ENCODE peak calls at places on chromosome 19, in four cellular contexts. One of them, this sample, is unnamed.

GRCh38 chr19:56266060-56266459 is 6.5 kb upstream of the EDDM13 start:
- DNase-seq in cardiac muscle cell: no peak
- DNase-seq in AG04450: no peak
- DNase-seq in fibroblast of lung: no peak
- DNase-seq in this sample: no peak

GRCh38 chr19:55486971-55487883 is 1.0 kb upstream of the SSC5D start:
- DNase-seq in cardiac muscle cell: peak; percentile 70
- DNase-seq in AG04450: peak; percentile 92
- DNase-seq in fibroblast of lung: peak; percentile 98
- DNase-seq in this sample: peak; percentile 82

GRCh38 chr19:10228925-10229324 is 2.2 kb downstream of the S1PR2 start:
- DNase-seq in cardiac muscle cell: peak; percentile 44
- DNase-seq in AG04450: no peak
- DNase-seq in fibroblast of lung: peak; percentile 80
- DNase-seq in this sample: no peak

GRCh38 chr19:6533000-6533328 is 2.1 kb downstream of the TNFSF9 start:
- DNase-seq in cardiac muscle cell: no peak
- DNase-seq in AG04450: no peak
- DNase-seq in fibroblast of lung: no peak
- DNase-seq in this sample: no peak

GRCh38 chr19:49635530-49636229 is 4.3 kb downstream of the RRAS start:
- DNase-seq in cardiac muscle cell: no peak
- DNase-seq in AG04450: no peak
- DNase-seq in fibroblast of lung: no peak
- DNase-seq in this sample: no peak

GRCh38 chr19:51317381-51317780 is 5.9 kb downstream of the IGLON5 start:
- DNase-seq in cardiac muscle cell: no peak
- DNase-seq in AG04450: no peak
- DNase-seq in fibroblast of lung: no peak
- DNase-seq in this sample: no peak

GRCh38 chr19:28422791-28423650 is 789.9 kb downstream of the UQCRFS1 start:
- DNase-seq in cardiac muscle cell: no peak
- DNase-seq in AG04450: no peak
- DNase-seq in fibroblast of lung: no peak
- DNase-seq in this sample: no peak

GRCh38 chr19:17348700-17349099 is 11.3 kb downstream of the GTPBP3 start:
- DNase-seq in cardiac muscle cell: no peak
- DNase-seq in AG04450: no peak
- DNase-seq in fibroblast of lung: peak; percentile 45
- DNase-seq in this sample: no peak

GRCh38 chr19:55062735-55063491 is at the start of gene RDH13:
- DNase-seq in cardiac muscle cell: peak; percentile 98
- DNase-seq in AG04450: peak; percentile 86
- DNase-seq in fibroblast of lung: peak; percentile 96
- DNase-seq in this sample: peak; percentile 62

GRCh38 chr19:58543826-58544590 is at the start of gene TRIM28:
- DNase-seq in cardiac muscle cell: peak; percentile 98
- DNase-seq in AG04450: peak; percentile 99
- DNase-seq in fibroblast of lung: peak; percentile 99
- DNase-seq in this sample: peak; percentile 97

GRCh38 chr19:5961969-5962945 is 15.7 kb downstream of the RANBP3 start:
- DNase-seq in cardiac muscle cell: peak; percentile 42
- DNase-seq in AG04450: no peak
- DNase-seq in fibroblast of lung: peak; percentile 69
- DNase-seq in this sample: no peak

GRCh38 chr19:19064811-19065745 is 1.3 kb downstream of the SLC25A42 start:
- DNase-seq in cardiac muscle cell: peak; percentile 28
- DNase-seq in AG04450: no peak
- DNase-seq in fibroblast of lung: no peak
- DNase-seq in this sample: no peak

GRCh38 chr19:708154-709141 is at the start of gene PALM:
- DNase-seq in cardiac muscle cell: peak; percentile 81
- DNase-seq in AG04450: no peak
- DNase-seq in fibroblast of lung: no peak
- DNase-seq in this sample: no peak

GRCh38 chr19:711224-711623 is 2.5 kb downstream of the PALM start:
- DNase-seq in cardiac muscle cell: no peak
- DNase-seq in AG04450: no peak
- DNase-seq in fibroblast of lung: no peak
- DNase-seq in this sample: no peak

GRCh38 chr19:709196-709964 is 645 bp downstream of the PALM start:
- DNase-seq in cardiac muscle cell: peak; percentile 45
- DNase-seq in AG04450: no peak
- DNase-seq in fibroblast of lung: no peak
- DNase-seq in this sample: no peak

GRCh38 chr19:710767-711166 is 2.0 kb downstream of the PALM start:
- DNase-seq in cardiac muscle cell: no peak
- DNase-seq in AG04450: no peak
- DNase-seq in fibroblast of lung: no peak
- DNase-seq in this sample: no peak

GRCh38 chr19:709965-710714 is 1.4 kb downstream of the PALM start:
- DNase-seq in cardiac muscle cell: no peak
- DNase-seq in AG04450: no peak
- DNase-seq in fibroblast of lung: no peak
- DNase-seq in this sample: no peak
- H3K27me3 ChIP-seq in cardiac muscle cell: no peaks in the 10 kb centered on the region
- H3K27me3 ChIP-seq in AG04450: peaks cover 17% of the 10 kb centered on the region
- H3K27me3 ChIP-seq in fibroblast of lung: peaks cover 16% of the 10 kb centered on the region
- H3K27me3 ChIP-seq in this sample: peaks cover 12% of the 10 kb centered on the region

GRCh38 chr19:15173746-15174404 is 26.9 kb downstream of the NOTCH3 start:
- DNase-seq in cardiac muscle cell: no peak
- DNase-seq in AG04450: no peak
- DNase-seq in fibroblast of lung: peak; percentile 25
- DNase-seq in this sample: no peak
- TF ChIP-seq CTCF in cardiac muscle cell: peak; percentile 23
- TF ChIP-seq CTCF in AG04450: peak; percentile 33
- TF ChIP-seq CTCF in fibroblast of lung: peak; percentile 14
- TF ChIP-seq CTCF in this sample: peak; percentile 18

DNA sequence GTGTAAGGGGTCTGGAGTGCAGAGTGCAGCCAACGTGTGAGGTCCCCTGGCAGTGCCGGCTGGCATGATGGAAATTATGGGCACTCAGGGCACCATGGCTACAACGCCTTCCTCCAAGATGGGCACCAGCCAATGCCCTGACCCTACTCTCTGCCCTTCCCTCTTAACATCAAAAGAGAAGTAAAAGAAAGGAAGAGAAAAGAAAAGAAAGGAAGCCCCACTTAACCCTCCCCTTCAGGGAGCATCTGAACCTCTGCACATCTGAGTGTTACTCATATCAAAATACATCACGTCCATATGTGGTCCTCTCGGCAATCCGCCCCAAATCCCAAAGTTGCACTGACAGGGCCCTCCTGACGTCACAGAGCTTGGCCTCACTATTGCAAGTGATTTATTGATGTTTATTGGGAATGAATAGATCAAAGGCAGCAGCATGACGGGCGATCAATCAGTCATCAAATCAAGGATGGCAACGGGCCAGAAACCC is 1.4 kb downstream of the TSHZ3 start:
- DNase-seq in cardiac muscle cell: no peak
- DNase-seq in AG04450: no peak
- DNase-seq in fibroblast of lung: peak; percentile 89
- DNase-seq in this sample: no peak
- H3K4me3 ChIP-seq in cardiac muscle cell: peak overlapping the region; percentile 93
- H3K4me3 ChIP-seq in AG04450: peak overlapping the region; percentile 88
- H3K4me3 ChIP-seq in fibroblast of lung: peak overlapping the region; percentile 91
- H3K4me3 ChIP-seq in this sample: peak overlapping the region; percentile 85

GRCh38 chr19:33558846-33559245 is 37.3 kb upstream of the PEPD start:
- DNase-seq in cardiac muscle cell: no peak
- DNase-seq in AG04450: no peak
- DNase-seq in fibroblast of lung: no peak
- DNase-seq in this sample: no peak
- H3K27me3 ChIP-seq in cardiac muscle cell: no peaks in the 10 kb centered on the region
- H3K27me3 ChIP-seq in AG04450: no peaks in the 10 kb centered on the region
- H3K27me3 ChIP-seq in fibroblast of lung: no peaks in the 10 kb centered on the region
- H3K27me3 ChIP-seq in this sample: no peaks in the 10 kb centered on the region

GRCh38 chr19:16206046-16206605 is 8.4 kb downstream of the AP1M1 start:
- DNase-seq in cardiac muscle cell: no peak
- DNase-seq in AG04450: no peak
- DNase-seq in fibroblast of lung: no peak
- DNase-seq in this sample: no peak
- TF ChIP-seq CTCF in cardiac muscle cell: no peak
- TF ChIP-seq CTCF in AG04450: no peak
- TF ChIP-seq CTCF in fibroblast of lung: no peak
- TF ChIP-seq CTCF in this sample: no peak

GRCh38 chr19:12596485-12596884 is 14.1 kb downstream of the ZNF490 start:
- DNase-seq in cardiac muscle cell: no peak
- DNase-seq in AG04450: no peak
- DNase-seq in fibroblast of lung: no peak
- DNase-seq in this sample: no peak
- H3K4me3 ChIP-seq in cardiac muscle cell: no peak overlapping the region
- H3K4me3 ChIP-seq in AG04450: no peak overlapping the region
- H3K4me3 ChIP-seq in fibroblast of lung: no peak overlapping the region
- H3K4me3 ChIP-seq in this sample: no peak overlapping the region

GRCh38 chr19:7925171-7925837 is 631 bp downstream of the CTXN1 start:
- DNase-seq in cardiac muscle cell: peak; percentile 93
- DNase-seq in AG04450: no peak
- DNase-seq in fibroblast of lung: peak; percentile 71
- DNase-seq in this sample: no peak
- H3K27me3 ChIP-seq in cardiac muscle cell: no peaks in the 10 kb centered on the region
- H3K27me3 ChIP-seq in AG04450: no peaks in the 10 kb centered on the region
- H3K27me3 ChIP-seq in fibroblast of lung: no peaks in the 10 kb centered on the region
- H3K27me3 ChIP-seq in this sample: no peaks in the 10 kb centered on the region

GRCh38 chr19:41886761-41887710 is 4.1 kb downstream of the ARHGEF1 start:
- DNase-seq in cardiac muscle cell: no peak
- DNase-seq in AG04450: no peak
- DNase-seq in fibroblast of lung: no peak
- DNase-seq in this sample: no peak
- TF ChIP-seq CTCF in cardiac muscle cell: no peak
- TF ChIP-seq CTCF in AG04450: no peak
- TF ChIP-seq CTCF in fibroblast of lung: no peak
- TF ChIP-seq CTCF in this sample: no peak

This sample was measured in BJ.